ENCODE peak calls at places on chromosomes 16 and 17, in four cellular contexts. T is HCT116, Q is astrocyte, D is mammary epithelial cell. A is an unnamed sample. For H3K4me1, the result is how much of the 10 kb centered on the place peaks cover.

GRCh38 chr16:51577621-51578303 is 426.7 kb upstream of the SALL1 start:
- DNase-seq in Q (peak), D (peak), T (no peak), A (peak)

GRCh38 chr16:49833055-49833454 is 22.9 kb downstream of the ZNF423 start:
- DNase-seq in T (no peak), D (no peak), Q (no peak), A (peak)

GRCh38 chr17:41451154-41451728 is 10.5 kb upstream of the KRT38 start:
- DNase-seq in Q (peak), D (no peak), T (no peak), A (no peak)

GRCh38 chr17:66524848-66525247 is 222.4 kb downstream of the PRKCA start:
- DNase-seq in Q (no peak), T (no peak), D (no peak), A (no peak)

GRCh38 chr17:42315402-42316156 is 27.3 kb downstream of the STAT5A start:
- DNase-seq in T (no peak), Q (no peak), D (no peak), A (no peak)

GRCh38 chr17:64773836-64774761 is 112.0 kb upstream of the SMURF2 start:
- DNase-seq in Q (peak), T (peak), D (peak), A (peak)

GRCh38 chr17:43818966-43819365 is 14.0 kb downstream of the MPP3 start:
- DNase-seq in T (no peak), D (no peak), Q (no peak), A (no peak)

GRCh38 chr16:53754938-53755910 is 51.3 kb downstream of the FTO start:
- DNase-seq in D (peak), T (no peak), Q (peak), A (peak)

GRCh38 chr16:66360624-66361324 is 5.7 kb upstream of the CDH5 start:
- DNase-seq in D (no peak), T (no peak), Q (no peak), A (no peak)

GRCh38 chr16:78727536-78727935 is 628.1 kb downstream of the WWOX start:
- DNase-seq in D (no peak), T (no peak), Q (no peak), A (peak)

GRCh38 chr16:53504161-53504663 is 1.2 kb upstream of the AKTIP start:
- DNase-seq in Q (peak), D (peak), T (no peak), A (peak)

GRCh38 chr17:59378621-59379194 is 47.3 kb downstream of the YPEL2 start:
- DNase-seq in Q (peak), T (no peak), D (no peak), A (no peak)

GRCh38 chr17:16926061-16926511 is 45.8 kb downstream of the TNFRSF13B start:
- DNase-seq in D (no peak), T (no peak), Q (no peak), A (no peak)

GRCh38 chr16:12869681-12870427 is 31.5 kb upstream of the SHISA9 start:
- DNase-seq in D (peak), T (no peak), Q (no peak), A (no peak)

GRCh38 chr17:72297326-72298115 is 176.7 kb downstream of the SOX9 start:
- DNase-seq in D (peak), Q (peak), T (peak), A (no peak)

GRCh38 chr17:2710804-2711607 is 558 bp downstream of the CLUH start:
- DNase-seq in T (no peak), D (peak), Q (no peak), A (peak)

GRCh38 chr17:28706471-28707338 is 5.0 kb downstream of the PROCA1 start:
- DNase-seq in D (no peak), Q (no peak), T (no peak), A (no peak)

GRCh38 chr16:58756650-58757332 is 22.7 kb upstream of the GOT2 start:
- DNase-seq in D (no peak), T (no peak), Q (no peak), A (no peak)

GRCh38 chr16:74450236-74450635 is 29.0 kb upstream of the CLEC18B start:
- DNase-seq in T (no peak), Q (no peak), D (no peak), A (no peak)

GRCh38 chr16:69132424-69133252 is at the start of the genes CHTF8 and UTP4:
- DNase-seq in Q (peak), T (peak), D (peak), A (peak)

GRCh38 chr17:393806-394717 is 41.5 kb upstream of the RPH3AL start:
- DNase-seq in Q (no peak), D (no peak), T (no peak), A (no peak)

GRCh38 chr16:14354561-14355351 is 275.3 kb downstream of the PARN start:
- DNase-seq in T (no peak), D (peak), Q (no peak), A (no peak)

GRCh38 chr17:74748529-74749261 is at the start of gene NHERF1:
- DNase-seq in Q (no peak), T (peak), D (peak), A (peak)

GRCh38 chr17:2695243-2695960 is 16.2 kb downstream of the CLUH start:
- DNase-seq in Q (no peak), T (no peak), D (no peak), A (no peak)

GRCh38 chr17:2776589-2777241 is 19.5 kb upstream of the RAP1GAP2 start:
- DNase-seq in D (no peak), Q (no peak), T (no peak), A (peak)

GRCh38 chr17:49337900-49338299 is 24.1 kb downstream of the ZNF652 start:
- DNase-seq in Q (peak), D (no peak), T (no peak), A (no peak)

GRCh38 chr17:30905742-30906100 is 317 bp downstream of the TEFM start:
- DNase-seq in D (no peak), Q (no peak), T (peak), A (peak)

GRCh38 chr17:50396261-50397110 is 837 bp downstream of the LRRC59 start:
- DNase-seq in D (peak), T (no peak), Q (peak), A (peak)

GRCh38 chr16:31423241-31423640 is 4.9 kb downstream of the COX6A2 start:
- DNase-seq in T (no peak), D (no peak), Q (no peak), A (no peak)

GRCh38 chr17:74268554-74268953 is 5.5 kb upstream of the DNAI2 start:
- DNase-seq in Q (no peak), T (no peak), D (no peak), A (no peak)

GRCh38 chr16:16012144-16012543 is 62.7 kb downstream of the ABCC1 start:
- DNase-seq in D (no peak), Q (no peak), T (no peak), A (no peak)

GRCh38 chr17:2893422-2893914 is 97.2 kb downstream of the RAP1GAP2 start:
- DNase-seq in D (peak), T (peak), Q (peak), A (no peak)

DNA sequence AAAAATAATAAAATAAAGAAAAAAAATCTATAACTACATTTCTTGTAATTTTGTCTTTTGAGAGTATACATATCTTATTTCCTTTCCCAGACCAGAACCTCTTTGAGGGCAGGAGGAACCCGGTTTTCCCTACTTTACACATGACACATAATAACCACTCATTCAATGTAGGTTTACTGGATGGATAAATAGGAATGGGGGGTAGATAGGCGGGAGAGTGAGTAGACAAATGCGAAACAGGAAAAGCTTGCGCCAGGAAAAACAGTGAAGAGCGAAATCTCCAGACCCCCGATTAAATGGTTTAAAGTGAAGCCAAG is 515 bp upstream of the GOSR2 start:
- DNase-seq in Q (no peak), D (no peak), T (no peak), A (no peak)
- H2AFZ ChIP-seq in Q (peak), D (peak), T (peak), A (peak)

GRCh38 chr17:68657166-68657940 is 56.2 kb upstream of the FAM20A start:
- DNase-seq in Q (no peak), D (no peak), T (no peak), A (no peak)
- H3K4me3 ChIP-seq in Q (no peak), D (no peak), T (no peak), A (no peak)

DNA sequence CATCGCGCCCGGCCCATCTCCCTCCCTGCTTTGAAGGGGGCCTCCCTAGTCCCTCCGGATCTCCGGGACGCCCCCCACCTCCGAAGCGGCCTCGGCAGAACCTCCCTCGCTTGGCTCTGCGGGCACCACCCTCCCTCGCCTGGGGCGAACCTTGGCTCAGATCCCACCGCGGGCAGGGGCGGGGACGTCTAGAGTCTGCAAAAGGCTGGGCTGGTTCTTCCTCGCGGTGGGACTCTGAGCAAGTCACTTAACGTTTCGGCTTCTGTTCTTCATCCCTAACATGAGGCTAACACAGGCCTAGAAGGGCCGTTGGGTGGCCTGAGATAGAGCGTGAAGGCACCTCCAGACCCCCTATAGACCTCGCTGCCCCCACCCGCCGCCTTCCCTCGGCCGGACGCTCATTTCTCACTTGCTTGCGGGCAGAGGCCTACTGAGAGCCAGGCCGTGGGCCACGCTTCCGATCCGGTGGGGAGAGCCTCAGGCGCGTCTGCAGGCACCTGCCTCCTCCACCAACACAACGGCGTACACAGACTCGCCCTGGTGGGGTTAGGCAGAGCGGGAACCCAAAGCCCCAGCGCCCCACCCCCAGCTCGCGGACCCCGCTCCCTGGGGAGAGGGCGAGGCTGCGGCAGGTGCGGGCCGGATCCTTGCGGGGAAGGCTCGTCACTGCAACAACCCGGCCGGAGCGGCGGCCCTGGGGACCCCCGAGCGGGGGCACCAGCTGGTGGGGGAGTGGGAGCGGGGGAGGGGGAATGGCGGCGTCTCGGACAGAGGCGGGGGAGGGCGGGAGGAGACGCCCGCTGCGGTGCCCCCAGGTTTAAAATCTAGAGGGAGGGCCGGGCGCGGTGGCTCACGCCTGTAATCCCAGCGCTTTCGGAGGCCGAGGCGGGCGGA is 5.4 kb downstream of the MYO1C start:
- DNase-seq in D (peak), T (peak), Q (peak), A (peak)
- H3K4me1 ChIP-seq in D (under half), T (half or more), Q (under half), A (under half)

GRCh38 chr17:68512247-68512966 is at the start of gene PRKAR1A:
- DNase-seq in T (peak), D (peak), Q (peak), A (peak)

GRCh38 chr17:68511254-68511670 is 968 bp upstream of the PRKAR1A start:
- DNase-seq in D (no peak), T (no peak), Q (no peak), A (no peak)

GRCh38 chr17:68513932-68514331 is 1.7 kb downstream of the PRKAR1A start:
- DNase-seq in D (no peak), T (no peak), Q (no peak), A (no peak)

GRCh38 chr17:68511671-68512246 is 471 bp upstream of the PRKAR1A start:
- DNase-seq in Q (peak), D (peak), T (peak), A (peak)

GRCh38 chr17:68512967-68513474 is 791 bp downstream of the PRKAR1A start:
- DNase-seq in D (peak), Q (peak), T (no peak), A (peak)
- H2AFZ ChIP-seq in D (peak), Q (peak), T (no peak), A (peak)